ENCODE peak calls at places on chromosome 14, in five cellular contexts. U is heart left ventricle, Q is H1, D is uterus, P is upper lobe of left lung. N is an unnamed sample.

GRCh38 chr14:102932484-102933248 is 10.2 kb downstream of the AMN start:
- DNase-seq in P (no peak), U (no peak), Q (no peak), D (no peak), N (no peak)

GRCh38 chr14:78310263-78310662 is 140.1 kb downstream of the NRXN3 start:
- DNase-seq in Q (no peak), P (no peak), D (no peak), U (no peak), N (no peak)

GRCh38 chr14:65258391-65258790 is 154.1 kb upstream of the FUT8 start:
- DNase-seq in U (no peak), P (no peak), D (no peak), Q (no peak), N (no peak)

GRCh38 chr14:58955294-58955821 is 233.1 kb upstream of the DAAM1 start:
- DNase-seq in D (no peak), P (no peak), U (no peak), Q (no peak), N (no peak)

GRCh38 chr14:88614218-88614907 is 51.5 kb downstream of the ZC3H14 start:
- DNase-seq in D (no peak), U (no peak), P (no peak), Q (no peak), N (no peak)

GRCh38 chr14:103169954-103170353 is 46.7 kb downstream of the TNFAIP2 start:
- DNase-seq in U (no peak), D (no peak), P (no peak), Q (no peak), N (no peak)

GRCh38 chr14:55731881-55732498 is 152.0 kb downstream of the KTN1 start:
- DNase-seq in U (no peak), P (peak; percentile 33), Q (no peak), D (no peak), N (no peak)

GRCh38 chr14:86510503-86510902 is 980.6 kb downstream of the FLRT2 start:
- DNase-seq in D (peak; percentile 26), Q (no peak), P (no peak), U (no peak), N (no peak)

GRCh38 chr14:60179296-60179924 is 14.2 kb upstream of the DHRS7 start:
- DNase-seq in P (no peak), U (no peak), D (no peak), Q (no peak), N (no peak)

GRCh38 chr14:70642313-70643235 is 858 bp downstream of the TTC9 start:
- DNase-seq in P (peak; percentile 25), U (no peak), D (no peak), Q (no peak), N (no peak)

GRCh38 chr14:100860556-100861187 is 34.8 kb downstream of the MEG3 start:
- DNase-seq in Q (no peak), U (peak; percentile 53), P (no peak), D (no peak), N (no peak)

GRCh38 chr14:81633496-81633895 is 99.8 kb upstream of the SEL1L start:
- DNase-seq in U (no peak), Q (no peak), P (no peak), D (no peak), N (no peak)

GRCh38 chr14:100640481-100641273 is 53.5 kb upstream of the BEGAIN start:
- DNase-seq in U (no peak), Q (no peak), P (peak; percentile 42), D (no peak), N (no peak)

GRCh38 chr14:92646952-92647461 is 101.4 kb downstream of the LGMN start:
- DNase-seq in P (no peak), U (no peak), D (peak; percentile 80), Q (no peak), N (no peak)
- TF ChIP-seq POLR2A in P (no peak), U (no peak), D (peak; percentile 24), Q (no peak), N (no peak)

GRCh38 chr14:69132513-69133181 is 20.3 kb downstream of the DCAF5 start:
- DNase-seq in D (no peak), P (no peak), U (no peak), Q (no peak), N (no peak)
- H3K4me1 ChIP-seq in D (peaks cover 9% of the 10 kb centered on the region), P (peaks cover 40% of the 10 kb centered on the region), U (peaks cover 10% of the 10 kb centered on the region), Q (peaks cover 1% of the 10 kb centered on the region), N (peaks cover 14% of the 10 kb centered on the region)

GRCh38 chr14:105169776-105170655 is 1.4 kb upstream of the JAG2 start:
- DNase-seq in Q (no peak), P (no peak), D (no peak), U (no peak), N (no peak)

GRCh38 chr14:105167303-105168092 is 1.1 kb downstream of the JAG2 start:
- DNase-seq in P (no peak), U (no peak), Q (no peak), D (no peak), N (no peak)

GRCh38 chr14:105168093-105168420 is 519 bp downstream of the JAG2 start:
- DNase-seq in U (no peak), D (no peak), P (no peak), Q (no peak), N (no peak)

GRCh38 chr14:105168979-105169507 is 467 bp upstream of the JAG2 start:
- DNase-seq in Q (no peak), P (no peak), D (no peak), U (peak; percentile 78), N (no peak)

DNA sequence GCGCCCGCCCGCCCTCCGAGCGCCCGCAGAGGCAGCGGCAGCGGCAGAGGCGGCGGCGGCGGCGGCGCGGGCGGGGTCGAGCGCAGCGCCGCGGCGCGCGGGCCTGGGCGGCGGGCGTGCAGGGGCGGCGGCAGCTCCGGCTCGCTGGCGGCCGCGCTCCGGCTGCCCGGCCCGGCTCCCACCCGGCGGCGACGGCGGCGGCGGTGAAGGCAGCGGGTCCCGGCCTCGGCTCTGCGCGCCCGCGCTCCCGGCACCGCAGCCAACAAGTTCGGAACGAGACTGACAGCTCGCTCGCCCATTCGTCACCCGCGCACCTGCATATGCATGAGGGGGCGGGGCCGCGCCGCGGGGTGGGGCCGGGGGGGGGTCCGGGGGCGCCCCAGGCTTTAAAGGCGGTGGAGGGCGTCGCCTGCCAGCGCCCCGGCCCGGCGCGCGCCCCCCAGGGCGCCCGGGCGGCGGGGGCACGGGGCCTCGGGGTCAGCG is at the start of gene JAG2:
- DNase-seq in D (no peak), U (peak; percentile 85), Q (no peak), P (peak; percentile 72), N (no peak)
- TF ChIP-seq POLR2A in D (no peak), U (no peak), Q (no peak), P (no peak), N (no peak)

GRCh38 chr14:64213853-64214570 is 80.2 kb downstream of the ESR2 start:
- DNase-seq in Q (no peak), D (no peak), P (no peak), U (peak; percentile 50), N (no peak)
- H3K4me1 ChIP-seq in Q (no peaks in the 10 kb centered on the region), D (no peaks in the 10 kb centered on the region), P (peaks cover 26% of the 10 kb centered on the region), U (peaks cover 28% of the 10 kb centered on the region), N (no peaks in the 10 kb centered on the region)

DNA sequence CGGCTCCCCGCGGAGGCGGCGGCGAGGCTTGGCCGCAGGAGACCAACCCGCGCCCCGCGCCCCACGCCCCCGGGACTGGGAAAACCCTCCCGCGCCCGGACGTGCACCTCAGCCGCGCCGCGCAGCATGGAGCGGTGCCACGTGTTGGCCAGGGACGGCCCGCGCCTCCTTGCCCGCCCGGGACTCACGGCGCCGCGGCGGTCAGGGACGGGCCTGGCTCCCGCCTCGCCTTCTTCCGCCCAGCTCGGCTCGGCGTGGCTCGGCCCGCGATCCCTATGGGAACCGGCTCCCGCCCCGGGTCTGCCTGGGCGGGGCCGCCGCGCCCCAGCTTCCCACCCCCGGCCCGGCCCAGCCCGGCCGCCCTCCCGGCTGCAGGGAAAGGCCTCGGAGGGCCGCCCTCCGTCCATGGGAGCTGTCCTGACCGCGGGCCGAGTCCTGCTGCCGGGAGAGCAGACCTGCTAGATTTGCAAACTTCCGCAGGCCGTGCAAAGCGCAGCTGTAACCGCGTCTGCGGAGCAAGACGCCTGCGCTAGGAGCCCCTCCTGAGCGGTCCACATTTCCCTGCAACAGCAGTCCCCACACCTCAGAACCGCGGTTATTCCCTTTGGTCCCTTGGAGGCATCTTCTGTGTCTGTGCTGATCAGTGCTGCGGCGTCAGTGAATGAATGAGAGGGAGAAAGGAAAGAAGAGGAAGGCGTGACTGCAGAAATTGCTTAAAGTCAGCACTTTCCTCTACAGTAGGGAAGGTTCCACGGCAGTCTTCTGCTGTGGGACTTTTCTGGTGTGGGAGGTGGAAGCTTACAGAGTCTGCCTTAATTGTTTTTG is at the start of gene CDKL1:
- DNase-seq in U (peak; percentile 86), D (peak; percentile 66), Q (no peak), P (peak; percentile 73), N (no peak)
- TF ChIP-seq POLR2A in U (no peak), D (peak; percentile 63), Q (no peak), P (no peak), N (no peak)

GRCh38 chr14:22982477-22983245 is at the start of gene AJUBA:
- DNase-seq in Q (no peak), U (peak; percentile 92), P (peak; percentile 88), D (peak; percentile 93), N (peak; percentile 37)

GRCh38 chr14:22979748-22980392 is 2.5 kb downstream of the AJUBA start:
- DNase-seq in D (no peak), P (no peak), U (no peak), Q (no peak), N (no peak)

GRCh38 chr14:22981090-22982012 is 1.0 kb downstream of the AJUBA start:
- DNase-seq in P (peak; percentile 27), D (no peak), U (peak; percentile 66), Q (no peak), N (no peak)

GRCh38 chr14:22980672-22981089 is 1.7 kb downstream of the AJUBA start:
- DNase-seq in P (peak; percentile 54), Q (no peak), D (peak; percentile 61), U (peak; percentile 70), N (no peak)

DNA sequence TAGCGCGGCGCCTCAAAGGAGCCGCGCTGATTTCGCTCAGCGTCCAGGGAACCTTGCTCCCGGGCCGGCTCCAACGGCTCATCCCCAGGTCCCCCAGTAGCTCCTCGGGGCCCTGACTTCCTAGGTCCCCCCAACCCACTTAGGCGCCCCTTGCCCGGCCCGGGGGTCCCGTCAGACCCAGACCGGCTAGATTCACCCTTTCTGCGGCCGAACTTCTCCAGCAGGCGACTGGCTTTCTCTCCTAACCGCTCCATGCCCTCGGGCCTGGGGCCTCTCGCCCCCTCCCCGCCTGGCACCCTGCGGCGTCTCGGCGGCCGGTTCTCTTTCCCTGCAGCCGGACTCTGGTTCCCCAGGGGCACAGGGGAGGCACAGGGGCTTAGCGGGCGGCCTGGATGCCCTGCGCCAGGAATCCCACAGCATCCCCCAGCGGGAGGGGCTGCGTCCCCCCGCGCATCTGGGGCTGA is 306 bp downstream of the AJUBA start:
- DNase-seq in D (no peak), P (no peak), U (no peak), Q (no peak), N (no peak)
- H3K4me1 ChIP-seq in D (peaks cover 6% of the 10 kb centered on the region), P (peaks cover 45% of the 10 kb centered on the region), U (peaks cover 12% of the 10 kb centered on the region), Q (peaks cover 22% of the 10 kb centered on the region), N (peaks cover 16% of the 10 kb centered on the region)

DNA sequence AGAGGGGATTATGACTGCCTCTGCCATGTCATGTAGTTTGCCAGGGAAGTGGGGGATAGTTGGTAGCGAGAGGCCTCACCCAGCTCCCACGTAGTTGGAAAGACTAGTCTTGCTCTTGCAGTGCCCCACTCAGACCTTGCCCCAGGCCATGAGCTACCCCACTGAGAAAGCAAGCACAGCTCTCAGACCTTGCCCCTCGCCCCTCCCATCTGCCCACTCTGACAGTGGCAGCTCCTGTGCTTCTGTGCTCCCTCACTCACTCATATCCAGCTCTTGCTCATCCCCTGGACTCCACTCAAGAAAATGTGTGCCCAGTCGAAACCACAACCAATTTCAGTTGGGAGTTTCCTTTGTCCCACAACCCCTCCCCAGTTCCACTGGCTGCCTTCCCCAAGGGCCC is 55.5 kb upstream of the BDKRB2 start:
- DNase-seq in Q (no peak), U (no peak), D (no peak), P (no peak), N (no peak)
- TF ChIP-seq POLR2A in Q (no peak), U (no peak), D (no peak), P (no peak), N (no peak)

N was measured in esophagus squamous epithelium.